ENCODE peak calls at places on chromosomes 2 and 18, in seven cellular contexts. A is pons; I is NCI-H1048; E is Caki2; N is stimulated activated CD4-positive, alpha-beta T cell treated with anti-CD3 and anti-CD28 coated beads, Interleukin-15, amount 100 ng/mL, for 48 hours; Y is activated CD4-positive, alpha-beta T cell treated with anti-CD3 and anti-CD28 coated beads for 24 hours; O is K562. U is an unnamed sample.

GRCh38 chr2:222568866-222569265 is 87.0 kb downstream of the FARSB start:
- DNase-seq in A (peak; percentile 16), I (no peak), E (no peak), N (no peak), Y (no peak), O (no peak), U (no peak)

GRCh38 chr18:76441668-76442412 is 53.2 kb downstream of the ZNF516 start:
- DNase-seq in A (no peak), I (no peak), E (no peak), N (no peak), Y (no peak), O (no peak), U (no peak)

GRCh38 chr2:117963446-117963845 is 50.4 kb downstream of the CCDC93 start:
- DNase-seq in A (no peak), I (no peak), E (no peak), N (no peak), Y (no peak), O (no peak), U (no peak)

GRCh38 chr18:73983970-73984369 is 163.7 kb downstream of the FBXO15 start:
- DNase-seq in A (no peak), I (no peak), E (no peak), N (no peak), Y (no peak), O (no peak), U (no peak)

GRCh38 chr2:142136571-142136970 is 5.8 kb upstream of the LRP1B start:
- DNase-seq in A (no peak), I (no peak), E (no peak), N (no peak), Y (no peak), O (no peak), U (no peak)

GRCh38 chr18:57951110-57951796 is 92.8 kb upstream of the NEDD4L start:
- DNase-seq in A (no peak), I (no peak), E (peak; percentile 7), N (no peak), Y (no peak), O (no peak), U (no peak)

GRCh38 chr2:11996618-11997017 is 250.2 kb downstream of the LPIN1 start:
- DNase-seq in A (no peak), I (no peak), E (no peak), N (no peak), Y (no peak), O (no peak), U (no peak)

GRCh38 chr2:134120160-134120717 is 133.6 kb upstream of the MGAT5 start:
- DNase-seq in A (no peak), I (no peak), E (no peak), N (no peak), Y (peak; percentile 15), O (peak; percentile 23), U (no peak)

GRCh38 chr2:178280261-178280852 is 86.0 kb downstream of the OSBPL6 start:
- DNase-seq in A (peak; percentile 42), I (no peak), E (peak; percentile 16), N (no peak), Y (no peak), O (peak; percentile 62), U (peak; percentile 75)

GRCh38 chr18:73679941-73680700 is 467.5 kb downstream of the FBXO15 start:
- DNase-seq in A (no peak), I (no peak), E (no peak), N (no peak), Y (no peak), O (no peak), U (no peak)

GRCh38 chr2:190978389-190979053 is 35.5 kb downstream of the STAT1 start:
- DNase-seq in A (no peak), I (no peak), E (no peak), N (no peak), Y (no peak), O (no peak), U (no peak)

GRCh38 chr18:55868909-55869308 is 280.9 kb upstream of the TCF4 start:
- DNase-seq in A (no peak), I (no peak), E (no peak), N (no peak), Y (no peak), O (no peak), U (no peak)

GRCh38 chr2:237935740-237936452 is 30.9 kb upstream of the UBE2F start:
- DNase-seq in A (no peak), I (no peak), E (no peak), N (no peak), Y (no peak), O (no peak), U (no peak)

GRCh38 chr18:75130591-75131274 is 78.2 kb downstream of the PTGR3 start:
- DNase-seq in A (no peak), I (no peak), E (no peak), N (no peak), Y (no peak), O (no peak), U (no peak)

GRCh38 chr2:32937602-32938450 is 8.9 kb upstream of the LTBP1 start:
- DNase-seq in A (no peak), I (no peak), E (no peak), N (no peak), Y (no peak), O (no peak), U (no peak)

GRCh38 chr2:160928854-160929301 is 231.3 kb upstream of the TANK start:
- DNase-seq in A (no peak), I (no peak), E (no peak), N (no peak), Y (no peak), O (no peak), U (no peak)

GRCh38 chr18:2920027-2920426 is 73.2 kb downstream of the EMILIN2 start:
- DNase-seq in A (no peak), I (no peak), E (no peak), N (no peak), Y (no peak), O (no peak), U (no peak)

GRCh38 chr2:136204959-136205358 is 87.0 kb upstream of the CXCR4 start:
- DNase-seq in A (no peak), I (no peak), E (no peak), N (no peak), Y (no peak), O (no peak), U (no peak)

GRCh38 chr2:66509326-66509811 is 74.4 kb downstream of the MEIS1 start:
- DNase-seq in A (peak; percentile 75), I (no peak), E (no peak), N (no peak), Y (no peak), O (no peak), U (no peak)

GRCh38 chr18:70377317-70377799 is 88.5 kb downstream of the SOCS6 start:
- DNase-seq in A (no peak), I (no peak), E (no peak), N (no peak), Y (no peak), O (no peak), U (peak; percentile 60)

GRCh38 chr2:197515798-197516761 is at the start of gene MOB4:
- DNase-seq in A (peak; percentile 91), I (peak; percentile 89), E (peak; percentile 96), N (peak; percentile 90), Y (peak; percentile 92), O (peak; percentile 87), U (peak; percentile 94)

GRCh38 chr18:61556316-61556715 is 223.1 kb downstream of the CDH20 start:
- DNase-seq in A (no peak), I (no peak), E (no peak), N (no peak), Y (no peak), O (no peak), U (no peak)

GRCh38 chr2:230570987-230571386 is 141.7 kb upstream of the CAB39 start:
- DNase-seq in A (no peak), I (no peak), E (no peak), N (no peak), Y (no peak), O (no peak), U (no peak)

GRCh38 chr18:36580874-36581750 is 247.7 kb downstream of the TPGS2 start:
- DNase-seq in A (no peak), I (no peak), E (no peak), N (no peak), Y (no peak), O (no peak), U (no peak)

GRCh38 chr2:28613616-28614501 is 118.0 kb downstream of the PLB1 start:
- DNase-seq in A (no peak), I (no peak), E (peak; percentile 85), N (no peak), Y (no peak), O (no peak), U (no peak)

GRCh38 chr2:200168641-200169265 is 137.7 kb upstream of the SPATS2L start:
- DNase-seq in A (no peak), I (no peak), E (no peak), N (no peak), Y (no peak), O (no peak), U (no peak)

GRCh38 chr2:129331638-129332037 is 647.8 kb upstream of the RAB6C start:
- DNase-seq in A (no peak), I (no peak), E (no peak), N (no peak), Y (no peak), O (no peak), U (no peak)

GRCh38 chr18:50751490-50751889 is 68.3 kb downstream of the MRO start:
- DNase-seq in A (no peak), I (no peak), E (no peak), N (no peak), Y (no peak), O (no peak), U (no peak)

GRCh38 chr18:69845588-69846506 is 101.8 kb downstream of the CD226 start:
- DNase-seq in A (no peak), I (peak; percentile 77), E (peak; percentile 44), N (no peak), Y (no peak), O (no peak), U (peak; percentile 9)

GRCh38 chr2:141020346-141020745 is 1110.5 kb downstream of the LRP1B start:
- DNase-seq in A (no peak), I (no peak), E (no peak), N (no peak), Y (no peak), O (no peak), U (no peak)

GRCh38 chr18:59220784-59221765 is 1.1 kb downstream of the GRP start:
- DNase-seq in A (no peak), I (no peak), E (no peak), N (no peak), Y (no peak), O (no peak), U (no peak)

GRCh38 chr18:26424428-26425147 is 123.8 kb downstream of the KCTD1 start:
- DNase-seq in A (no peak), I (no peak), E (no peak), N (no peak), Y (no peak), O (no peak), U (no peak)